ENCODE peak calls at places on chromosomes 6 and 20, in seven cellular contexts. E is fibroblast of mammary gland, F is fibroblast of lung, B is progenitor cell of endocrine pancreas, G is choroid plexus epithelial cell, J is H9, L is heart right ventricle. R is an unnamed sample.

GRCh38 chr6:30548375-30548774 is 7.9 kb downstream of the GNL1 start:
- DNase-seq in B (no peak), F (peak), L (no peak), E (peak), G (peak), J (no peak), R (no peak)

GRCh38 chr6:167212716-167213011 is 54.9 kb upstream of the GPR31 start:
- DNase-seq in B (no peak), L (no peak), E (no peak), G (no peak), F (no peak), J (no peak), R (no peak)

GRCh38 chr20:46572790-46573189 is 22.3 kb upstream of the OCSTAMP start:
- DNase-seq in J (no peak), B (no peak), F (no peak), L (no peak), G (no peak), E (no peak), R (no peak)

GRCh38 chr20:3706774-3707507 is 5.5 kb downstream of the SIGLEC1 start:
- DNase-seq in B (no peak), L (no peak), F (peak), G (no peak), J (peak), E (peak), R (no peak)

GRCh38 chr20:43963872-43964791 is 49.5 kb downstream of the TOX2 start:
- DNase-seq in L (peak), G (peak), J (no peak), E (peak), B (no peak), F (peak), R (no peak)

GRCh38 chr20:50242863-50243609 is 52.4 kb downstream of the CEBPB start:
- DNase-seq in B (no peak), F (no peak), L (no peak), E (no peak), G (no peak), J (no peak), R (no peak)

GRCh38 chr6:44733146-44733545 is 345.6 kb downstream of the CDC5L start:
- DNase-seq in B (no peak), J (no peak), F (no peak), L (no peak), G (no peak), E (no peak), R (no peak)

GRCh38 chr6:156880913-156881312 is 103.7 kb downstream of the ARID1B start:
- DNase-seq in L (no peak), B (no peak), F (no peak), E (no peak), J (no peak), G (no peak), R (no peak)

GRCh38 chr6:146357578-146358340 is 185.9 kb upstream of the RAB32 start:
- DNase-seq in B (no peak), E (peak), L (no peak), F (peak), G (peak), J (no peak), R (no peak)

GRCh38 chr20:1813674-1814635 is 81.3 kb upstream of the SIRPA start:
- DNase-seq in L (no peak), J (no peak), E (no peak), G (no peak), B (no peak), F (peak), R (no peak)

GRCh38 chr6:117783280-117783679 is 108.0 kb downstream of the NUS1 start:
- DNase-seq in B (no peak), L (no peak), G (no peak), F (no peak), J (no peak), E (no peak), R (no peak)

GRCh38 chr6:138454976-138455706 is 44.2 kb downstream of the NHSL1 start:
- DNase-seq in F (no peak), B (no peak), E (peak), J (no peak), L (peak), G (peak), R (no peak)

GRCh38 chr6:14039038-14039437 is 78.5 kb upstream of the CD83 start:
- DNase-seq in G (no peak), J (no peak), L (no peak), B (no peak), E (no peak), F (no peak), R (no peak)

DNA sequence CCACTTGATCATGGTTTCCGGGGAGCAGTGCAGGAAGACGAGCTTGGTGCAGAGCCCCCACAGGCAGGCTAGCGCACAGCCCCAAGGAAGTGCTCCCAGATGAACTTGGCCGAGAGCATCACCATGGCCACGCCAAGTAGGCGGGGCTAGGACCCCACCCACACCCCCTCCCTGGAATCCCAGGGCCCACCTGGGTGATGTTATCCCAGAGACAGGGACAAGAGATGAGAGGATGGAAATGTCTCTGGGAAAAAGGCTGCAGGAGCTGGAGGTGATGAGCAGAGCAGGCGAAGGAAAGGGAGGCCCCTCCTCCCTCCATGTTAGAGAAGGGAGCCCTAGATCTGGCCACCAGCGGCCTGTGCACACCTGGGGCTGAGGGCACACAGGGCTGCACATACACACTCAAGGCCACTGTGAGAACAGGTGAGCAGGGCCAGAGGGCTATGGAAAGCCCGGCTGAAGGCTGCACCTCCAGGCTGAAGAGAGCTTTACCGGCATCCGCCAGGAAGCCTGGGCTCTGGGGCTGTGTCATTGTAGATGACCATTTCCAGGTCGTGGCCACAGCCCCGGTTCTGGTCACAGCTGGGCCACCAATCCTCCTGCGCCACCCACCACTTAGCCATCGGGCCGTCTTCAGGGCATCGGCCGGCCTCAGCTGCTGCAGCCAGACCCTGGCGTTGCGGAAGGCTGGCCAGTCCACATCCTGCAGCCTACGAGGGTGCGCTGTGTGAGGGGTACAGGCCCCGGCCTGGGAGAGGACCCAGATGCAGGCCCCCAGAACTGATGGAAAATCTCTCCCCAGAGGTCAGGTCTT is 24.9 kb downstream of the NPEPL1 start:
- DNase-seq in F (no peak), L (no peak), E (no peak), B (no peak), G (no peak), J (peak), R (peak)
- TF ChIP-seq CTCF in F (no peak), L (no peak), E (no peak), B (no peak), G (no peak), J (no peak), R (no peak)

GRCh38 chr20:9215539-9215938 is 146.7 kb downstream of the PLCB4 start:
- DNase-seq in F (peak), L (no peak), G (peak), J (no peak), E (no peak), B (no peak), R (no peak)
- TF ChIP-seq CTCF in F (peak), L (peak), G (peak), J (peak), E (peak), B (peak), R (no peak)

DNA sequence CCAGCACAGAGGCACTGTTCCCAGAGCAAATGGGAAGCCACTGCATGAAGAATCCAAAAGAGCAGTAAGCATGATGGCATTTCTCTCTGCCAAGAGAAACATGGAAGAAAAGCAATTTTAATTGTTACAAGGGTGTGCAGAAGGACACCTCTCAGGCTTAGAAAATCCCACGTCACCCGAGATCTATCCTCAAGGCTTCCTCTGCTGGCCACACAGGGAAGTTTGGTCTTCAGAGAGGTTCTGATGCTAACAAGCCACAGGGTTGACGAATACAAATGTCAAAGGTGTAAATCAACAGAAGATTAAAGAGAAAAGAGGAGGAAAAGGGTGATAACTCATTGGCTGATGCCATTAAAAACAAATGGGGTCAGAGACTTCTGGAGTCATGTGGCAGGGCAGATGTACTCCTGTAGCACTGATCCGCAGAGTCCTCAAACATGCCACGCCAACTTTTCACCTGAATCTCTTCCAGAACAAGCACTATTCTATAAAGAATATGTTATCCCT is 33.6 kb upstream of the SPDEF start:
- DNase-seq in B (no peak), E (no peak), F (no peak), J (no peak), G (no peak), L (no peak), R (no peak)
- TF ChIP-seq CTCF in B (no peak), E (no peak), F (no peak), J (peak), G (peak), L (no peak), R (no peak)

DNA sequence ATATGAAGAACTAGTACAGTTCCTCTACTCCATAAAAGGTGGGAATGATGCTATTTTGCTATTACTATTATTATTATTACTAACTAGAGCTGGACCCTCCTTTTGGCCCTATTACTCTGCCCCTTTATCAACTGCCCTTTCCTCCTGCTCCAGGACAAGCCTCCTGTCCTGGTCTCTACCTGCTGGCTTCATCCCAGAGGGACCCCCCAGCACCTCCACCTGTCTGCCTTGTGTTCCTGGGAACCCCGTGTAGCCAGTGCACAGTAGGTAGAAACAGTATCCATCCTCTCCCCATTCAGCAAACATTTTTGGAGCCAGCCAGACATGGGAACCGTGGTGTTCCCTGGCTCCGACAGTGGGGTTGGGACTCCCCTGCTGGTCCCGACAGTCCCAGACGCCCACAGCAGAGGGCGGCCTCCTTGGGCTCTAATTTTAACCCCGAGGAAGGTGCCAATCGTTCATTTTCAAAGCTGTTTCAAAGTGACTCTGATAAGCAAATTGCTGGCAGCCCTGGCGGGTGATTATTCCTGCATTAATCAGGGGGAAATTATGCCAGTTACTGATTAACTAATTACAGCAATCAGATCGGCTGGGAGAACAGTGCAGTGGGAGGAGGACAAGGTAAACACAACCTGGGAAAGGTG is 44.2 kb upstream of the MDGA1 start:
- DNase-seq in F (no peak), B (peak), L (peak), J (peak), G (no peak), E (no peak), R (no peak)
- TF ChIP-seq CTCF in F (peak), B (peak), L (peak), J (peak), G (peak), E (no peak), R (no peak)

DNA sequence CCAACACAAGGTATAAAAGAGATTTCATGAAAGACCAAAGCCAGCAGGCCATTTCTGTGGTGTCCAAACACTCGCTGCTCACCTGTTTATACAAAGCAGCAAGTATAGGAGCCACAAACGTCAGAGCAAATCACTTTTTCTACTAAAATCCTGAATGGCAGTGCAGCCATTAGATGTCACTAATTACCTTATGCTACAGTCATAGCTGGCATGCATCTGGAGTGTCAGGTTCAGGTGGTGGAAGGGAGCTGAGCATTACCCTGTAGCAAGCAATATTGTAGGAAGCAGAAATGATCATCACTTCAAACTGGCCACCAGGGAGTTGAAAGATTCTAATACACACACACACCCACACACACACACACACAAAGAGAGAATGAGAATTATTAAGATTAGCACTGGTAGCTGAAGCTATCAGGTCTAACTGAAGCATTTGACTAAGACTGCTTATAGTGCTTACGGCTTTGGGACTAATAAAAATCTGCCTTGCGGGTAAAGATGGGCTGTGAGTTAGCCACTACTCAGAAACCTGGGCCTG is 75.8 kb downstream of the EFHC1 start:
- DNase-seq in L (no peak), B (no peak), E (no peak), F (no peak), G (peak), J (no peak), R (no peak)
- TF ChIP-seq CTCF in L (no peak), B (no peak), E (no peak), F (no peak), G (no peak), J (no peak), R (no peak)

GRCh38 chr6:77466055-77467028 is 3.1 kb upstream of the HTR1B start:
- DNase-seq in E (peak), J (peak), F (peak), B (peak), G (peak), L (no peak), R (peak)
- TF ChIP-seq CTCF in E (peak), J (peak), F (peak), B (peak), G (peak), L (peak), R (peak)

GRCh38 chr6:125193208-125193607 is 39.6 kb downstream of the TPD52L1 start:
- DNase-seq in B (no peak), E (no peak), L (no peak), F (no peak), J (no peak), G (no peak), R (no peak)

GRCh38 chr6:125190667-125191066 is 37.1 kb downstream of the TPD52L1 start:
- DNase-seq in E (no peak), L (no peak), J (no peak), B (no peak), F (no peak), G (no peak), R (no peak)

GRCh38 chr6:125194980-125195379 is 41.4 kb downstream of the TPD52L1 start:
- DNase-seq in L (no peak), G (no peak), F (no peak), E (no peak), J (no peak), B (no peak), R (no peak)

GRCh38 chr6:125191916-125192609 is 38.5 kb downstream of the TPD52L1 start:
- DNase-seq in J (peak), F (peak), B (no peak), E (peak), L (peak), G (peak), R (no peak)

DNA sequence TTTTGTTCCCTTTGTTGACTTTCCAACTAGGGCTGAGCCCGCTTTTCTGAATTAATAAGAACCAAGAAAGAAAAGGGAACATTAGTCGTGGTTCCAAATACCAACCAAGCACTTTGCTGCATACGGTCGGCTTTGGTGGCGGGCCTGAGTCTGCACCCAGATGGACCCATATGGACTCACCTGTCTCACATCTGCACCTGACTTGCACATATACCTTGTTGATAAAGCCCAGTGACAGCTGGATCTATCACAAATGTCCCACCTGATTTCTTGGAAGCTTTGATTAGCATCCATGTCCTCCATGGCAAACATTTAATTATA is 39.0 kb downstream of the TPD52L1 start:
- DNase-seq in G (no peak), J (no peak), L (no peak), F (no peak), E (no peak), B (no peak), R (no peak)
- TF ChIP-seq CTCF in G (no peak), J (peak), L (no peak), F (no peak), E (no peak), B (peak), R (peak)

GRCh38 chr6:79234150-79235022 is at the start of gene HMGN3:
- DNase-seq in G (peak), L (peak), B (peak), J (peak), E (peak), F (peak), R (peak)

GRCh38 chr6:79230149-79230548 is 4.3 kb downstream of the HMGN3 start:
- DNase-seq in J (no peak), B (no peak), F (peak), E (no peak), G (no peak), L (no peak), R (no peak)

GRCh38 chr6:79231101-79231500 is 3.4 kb downstream of the HMGN3 start:
- DNase-seq in E (no peak), B (no peak), J (no peak), G (no peak), F (no peak), L (no peak), R (no peak)

GRCh38 chr6:79232696-79233462 is 1.6 kb downstream of the HMGN3 start:
- DNase-seq in G (no peak), F (no peak), L (no peak), B (no peak), J (no peak), E (no peak), R (no peak)

DNA sequence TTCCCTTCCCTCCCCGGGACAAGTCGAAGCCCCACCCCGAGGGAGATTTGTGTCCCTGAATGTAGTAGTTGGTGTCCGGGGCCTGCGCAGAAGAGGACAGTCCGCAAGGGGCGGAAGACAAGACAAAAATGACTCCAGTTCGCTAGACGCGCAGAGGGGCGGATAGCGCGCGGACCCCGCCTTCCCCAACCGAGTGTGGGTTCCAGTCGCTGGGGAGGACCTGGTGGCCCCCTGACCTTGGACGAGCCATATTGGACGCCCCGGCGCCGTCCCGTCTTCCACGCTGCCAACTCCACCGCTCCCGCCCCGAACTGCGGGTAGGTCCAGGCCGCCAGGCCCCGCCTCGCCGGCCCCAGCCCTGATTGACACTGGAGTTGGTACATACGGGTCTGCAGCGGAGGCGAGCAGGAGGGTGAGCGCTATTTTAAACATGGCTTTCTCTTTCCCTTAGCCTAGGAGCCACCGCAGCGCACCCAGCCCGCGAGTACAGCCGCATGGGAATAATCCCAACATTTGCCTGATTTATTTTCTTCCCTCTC is 802 bp downstream of the HMGN3 start:
- DNase-seq in B (peak), E (peak), J (peak), L (peak), G (peak), F (peak), R (peak)
- TF ChIP-seq CTCF in B (peak), E (peak), J (peak), L (peak), G (peak), F (peak), R (no peak)

DNA sequence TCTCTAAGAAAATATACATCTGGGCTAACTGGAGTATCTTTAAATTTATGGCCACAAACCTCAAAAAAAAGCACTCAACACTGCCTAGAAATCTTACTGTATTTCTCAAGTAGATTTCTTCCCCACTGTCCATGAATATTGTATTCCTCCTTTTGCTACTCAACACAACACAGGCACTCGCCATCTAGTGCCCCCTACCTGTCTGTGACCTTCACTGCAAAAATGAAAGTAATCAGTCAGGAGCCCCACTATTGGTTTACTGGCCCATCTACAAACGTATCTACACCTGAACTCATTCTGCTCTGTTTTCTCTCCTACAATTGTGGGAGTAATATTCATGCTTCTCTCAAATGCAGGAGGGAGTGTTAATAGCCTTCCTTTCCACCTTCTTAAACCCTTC is 58.3 kb downstream of the LY86 start:
- DNase-seq in B (no peak), E (no peak), G (no peak), L (no peak), J (no peak), F (no peak), R (no peak)
- TF ChIP-seq CTCF in B (no peak), E (no peak), G (no peak), L (no peak), J (peak), F (no peak), R (no peak)

GRCh38 chr20:14434379-14435136 is 97.1 kb upstream of the FLRT3 start:
- DNase-seq in G (peak), F (peak), L (no peak), B (no peak), J (no peak), E (peak), R (no peak)

GRCh38 chr20:14432597-14432996 is 95.2 kb upstream of the FLRT3 start:
- DNase-seq in G (no peak), J (no peak), E (no peak), F (no peak), L (no peak), B (no peak), R (no peak)

DNA sequence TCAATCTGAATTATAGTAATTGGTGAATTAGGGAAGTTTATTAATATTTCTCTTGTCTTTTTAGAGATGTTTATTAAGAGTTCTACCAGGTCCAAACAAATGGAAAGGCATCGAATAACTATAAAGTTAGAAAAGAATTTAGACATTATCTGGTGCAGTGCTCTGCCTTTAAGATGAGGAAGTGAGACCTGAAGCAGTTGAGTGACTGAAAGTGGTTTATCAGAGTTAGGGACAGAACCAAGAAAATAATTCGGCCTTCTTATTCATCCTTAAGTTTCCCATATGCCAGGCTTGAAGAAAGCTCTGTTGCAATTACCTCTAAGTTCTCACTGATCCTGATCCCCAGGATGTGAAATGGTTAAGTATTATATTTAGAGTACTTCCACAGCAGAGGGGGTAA is 94.2 kb upstream of the FLRT3 start:
- DNase-seq in G (no peak), B (no peak), F (no peak), E (no peak), L (no peak), J (no peak), R (no peak)
- TF ChIP-seq CTCF in G (no peak), B (no peak), F (no peak), E (no peak), L (no peak), J (no peak), R (no peak)